ENCODE peak calls at places on chromosomes 11 and 22, in four cellular contexts. D is H1, F is K562, B is GM12878. T is an unnamed sample.

GRCh38 chr11:130721282-130721681 is 195.0 kb downstream of the SNX19 start:
- DNase-seq in B (no peak), F (no peak), D (no peak), T (no peak)

GRCh38 chr11:12680940-12681258 is 6.7 kb downstream of the TEAD1 start:
- DNase-seq in D (no peak), B (no peak), F (no peak), T (no peak)

GRCh38 chr22:22169923-22170322 is 74.7 kb upstream of the VPREB1 start:
- DNase-seq in D (no peak), F (no peak), B (no peak), T (no peak)

GRCh38 chr11:27718853-27719574 is 18.8 kb upstream of the BDNF start:
- DNase-seq in D (no peak), B (no peak), F (no peak), T (peak; percentile 79)

GRCh38 chr22:43228330-43228729 is 41.4 kb upstream of the TTLL12 start:
- DNase-seq in B (no peak), D (peak; percentile 38), F (peak; percentile 59), T (peak; percentile 51)

GRCh38 chr11:65662802-65663633 is at the start of gene RELA:
- DNase-seq in B (no peak), F (peak; percentile 93), D (no peak), T (peak; percentile 98)

GRCh38 chr11:69642913-69643632 is 2.1 kb downstream of the CCND1 start:
- DNase-seq in D (no peak), B (no peak), F (peak; percentile 85), T (peak; percentile 84)

GRCh38 chr11:34809191-34810106 is 106.7 kb downstream of the APIP start:
- DNase-seq in D (no peak), F (peak; percentile 56), B (no peak), T (no peak)

GRCh38 chr11:118953265-118953664 is 2.8 kb upstream of the UPK2 start:
- DNase-seq in B (no peak), F (no peak), D (no peak), T (peak; percentile 86)

GRCh38 chr11:17648528-17648927 is 70.8 kb upstream of the MYOD1 start:
- DNase-seq in B (no peak), F (no peak), D (no peak), T (no peak)

GRCh38 chr11:64028398-64029115 is 7.2 kb upstream of the FLRT1 start:
- DNase-seq in D (peak; percentile 68), F (peak; percentile 75), B (no peak), T (peak; percentile 81)

GRCh38 chr11:8219257-8220021 is 44.2 kb downstream of the LMO1 start:
- DNase-seq in F (peak; percentile 72), D (no peak), B (no peak), T (peak; percentile 80)

GRCh38 chr11:115503083-115503885 is 931 bp downstream of the CADM1 start:
- DNase-seq in D (no peak), B (no peak), F (no peak), T (peak; percentile 74)

DNA sequence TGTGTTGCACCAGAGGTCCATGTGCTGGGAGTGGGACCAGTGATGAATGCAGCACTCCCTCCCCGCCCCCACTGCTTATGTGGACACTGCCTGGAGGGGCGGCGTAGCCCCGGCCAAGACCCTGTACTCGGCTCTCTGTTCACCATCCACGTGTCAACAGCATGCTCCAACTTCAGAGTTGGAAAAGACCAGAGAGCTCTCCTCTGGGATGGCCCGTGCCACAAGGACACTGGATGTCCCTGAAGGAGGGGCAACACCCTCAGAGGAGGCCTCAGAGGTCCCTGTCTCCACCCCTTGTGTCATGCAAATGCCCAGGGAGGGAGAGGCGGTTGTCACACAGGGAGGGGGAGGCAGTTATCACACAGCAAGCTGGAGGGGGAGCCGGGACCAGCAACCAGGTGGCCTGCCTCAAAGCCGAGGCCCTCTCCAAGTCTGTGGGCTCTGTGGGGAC is 121.3 kb downstream of the PHF21B start:
- DNase-seq in F (no peak), D (peak; percentile 13), B (no peak), T (no peak)
- TF ChIP-seq NRF1 in F (no peak), D (no peak), B (no peak), T (no peak)

GRCh38 chr11:33635161-33635560 is 65.5 kb downstream of the C11orf91 start:
- DNase-seq in F (no peak), D (no peak), B (no peak), T (no peak)
- TF ChIP-seq NRF1 in F (no peak), D (no peak), B (no peak), T (no peak)

GRCh38 chr11:36427079-36427478 is 83.0 kb downstream of the TRAF6 start:
- DNase-seq in B (no peak), D (no peak), F (no peak), T (no peak)
- TF ChIP-seq NRF1 in B (no peak), D (no peak), F (no peak), T (no peak)

GRCh38 chr11:19347911-19348310 is 107.2 kb upstream of the E2F8 start:
- DNase-seq in B (no peak), D (no peak), F (no peak), T (no peak)
- TF ChIP-seq NRF1 in B (no peak), D (no peak), F (no peak), T (no peak)

GRCh38 chr11:121446752-121447156 is 5.4 kb upstream of the SORL1 start:
- DNase-seq in B (no peak), D (no peak), F (no peak), T (peak; percentile 67)
- TF ChIP-seq NRF1 in B (no peak), D (no peak), F (no peak), T (no peak)

DNA sequence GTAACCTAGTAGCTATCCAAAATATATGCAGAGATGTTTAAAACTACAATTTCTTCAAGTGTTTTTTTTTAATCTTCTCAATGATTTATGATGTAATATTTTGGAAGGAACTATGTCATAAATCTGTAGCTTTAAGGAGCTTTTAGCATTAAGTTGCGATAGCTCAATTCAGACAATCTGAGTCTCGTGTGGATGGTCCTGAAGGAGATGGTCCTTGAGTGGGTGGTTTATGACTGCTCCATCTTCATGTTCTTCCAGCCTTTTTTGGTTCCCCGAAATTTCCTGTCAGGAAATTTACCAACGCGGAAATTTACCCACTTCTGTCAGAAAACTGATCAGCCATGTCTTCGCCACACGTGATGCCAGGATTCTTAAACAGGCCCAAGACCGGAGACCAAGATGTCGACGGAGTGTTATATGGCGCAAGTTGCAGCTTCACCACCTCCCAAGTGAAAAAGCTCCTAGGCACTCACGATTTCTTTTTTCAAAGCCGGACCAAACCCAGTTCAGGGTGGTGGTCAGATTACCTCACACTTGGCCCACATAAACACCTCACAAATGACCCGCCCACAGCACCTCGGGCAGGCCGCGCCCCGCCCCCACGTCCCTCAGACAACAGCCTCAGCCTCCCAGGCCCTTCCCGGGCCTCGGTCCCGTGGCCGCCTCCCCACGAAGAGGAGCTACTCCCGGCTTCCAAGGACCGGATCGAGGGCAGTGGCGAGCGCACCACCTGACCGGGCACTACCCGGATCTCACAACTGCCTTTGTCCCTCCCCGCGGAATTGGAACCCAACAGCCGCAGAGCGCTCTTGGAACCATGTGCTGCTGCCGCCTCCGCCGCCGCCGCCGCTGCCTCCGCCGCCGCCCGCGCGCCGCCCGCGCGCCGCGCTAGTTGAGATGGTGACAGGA is at the start of gene MORC2:
- DNase-seq in D (no peak), B (no peak), F (peak; percentile 63), T (no peak)
- TF ChIP-seq NRF1 in D (no peak), B (no peak), F (no peak), T (no peak)

GRCh38 chr22:46038516-46039430 is 61.8 kb upstream of the WNT7B start:
- DNase-seq in D (no peak), F (no peak), B (no peak), T (no peak)
- TF ChIP-seq NRF1 in D (no peak), F (no peak), B (no peak), T (no peak)

GRCh38 chr11:11512502-11512901 is 109.3 kb downstream of the GALNT18 start:
- DNase-seq in D (no peak), B (no peak), F (no peak), T (no peak)

GRCh38 chr11:11512929-11513328 is 108.9 kb downstream of the GALNT18 start:
- DNase-seq in F (no peak), D (no peak), B (no peak), T (no peak)

GRCh38 chr11:11513438-11513837 is 108.4 kb downstream of the GALNT18 start:
- DNase-seq in F (no peak), D (no peak), B (no peak), T (no peak)

GRCh38 chr11:11512090-11512489 is 109.7 kb downstream of the GALNT18 start:
- DNase-seq in F (no peak), B (no peak), D (no peak), T (no peak)

GRCh38 chr11:11510939-11511338 is 110.9 kb downstream of the GALNT18 start:
- DNase-seq in F (no peak), D (no peak), B (no peak), T (no peak)
- TF ChIP-seq NRF1 in F (no peak), D (no peak), B (no peak), T (no peak)

DNA sequence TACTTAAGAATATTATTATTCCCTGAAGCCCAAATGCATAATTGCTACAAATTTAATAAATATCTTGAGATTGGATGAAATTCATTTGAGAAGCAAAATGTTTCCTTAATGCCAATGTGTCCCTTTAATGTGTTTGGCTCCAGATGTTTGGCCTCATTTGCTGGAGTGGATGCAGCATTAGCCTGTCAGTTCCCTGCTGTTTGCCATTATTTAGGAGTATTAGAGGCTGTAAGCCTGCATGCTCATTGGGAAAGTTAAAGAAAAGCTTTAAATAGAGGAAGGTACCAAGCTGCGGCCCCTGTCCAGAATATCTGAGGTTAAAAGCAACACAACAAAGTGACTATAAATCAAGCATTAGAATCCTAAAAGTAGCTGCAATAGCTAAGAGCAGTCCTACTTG is 54.8 kb upstream of the PITPNB start:
- DNase-seq in D (no peak), F (no peak), B (no peak), T (no peak)
- TF ChIP-seq NRF1 in D (no peak), F (no peak), B (no peak), T (no peak)